ENCODE peak calls at places on chromosomes 16 and 17, in seven cellular contexts. K is HCT116; H is CD8-positive, alpha-beta T cell; M is right atrium auricular region; Y is bronchial epithelial cell; O is A549; A is heart right ventricle. G is an unnamed sample.

GRCh38 chr16:22123146-22123545 is 30.8 kb downstream of the VWA3A start:
- DNase-seq in K (peak), H (no peak), M (no peak), Y (peak), O (peak), A (no peak), G (peak)

GRCh38 chr16:73025111-73025505 is 22.8 kb downstream of the ZFHX3 start:
- DNase-seq in K (no peak), H (no peak), M (no peak), Y (no peak), O (no peak), A (peak), G (no peak)

GRCh38 chr17:58532555-58532951 is 18.1 kb upstream of the MTMR4 start:
- DNase-seq in K (no peak), H (no peak), M (no peak), Y (no peak), O (no peak), A (no peak), G (no peak)

GRCh38 chr17:27384261-27384701 is 72.0 kb upstream of the KSR1 start:
- DNase-seq in K (no peak), H (no peak), M (no peak), Y (peak), O (peak), A (peak), G (peak)

GRCh38 chr16:70018254-70018653 is 67.1 kb downstream of the CLEC18A start:
- DNase-seq in K (peak), H (peak), M (no peak), Y (peak), O (peak), A (peak), G (peak)

GRCh38 chr16:87602821-87603683 is 744 bp downstream of the JPH3 start:
- DNase-seq in K (no peak), H (no peak), M (no peak), Y (no peak), O (peak), A (no peak), G (no peak)

GRCh38 chr16:8374586-8374985 is 215.7 kb downstream of the TMEM114 start:
- DNase-seq in K (no peak), H (no peak), M (no peak), Y (no peak), O (no peak), A (no peak), G (no peak)

GRCh38 chr16:74225278-74225677 is 71.3 kb upstream of the PSMD7 start:
- DNase-seq in K (no peak), H (no peak), M (no peak), Y (peak), O (no peak), A (no peak), G (no peak)

GRCh38 chr17:74522381-74523090 is 8.7 kb downstream of the CD300LB start:
- DNase-seq in K (no peak), H (peak), M (peak), Y (no peak), O (no peak), A (no peak), G (no peak)

GRCh38 chr16:85724126-85724879 is 26.6 kb downstream of the C16orf74 start:
- DNase-seq in K (no peak), H (no peak), M (no peak), Y (no peak), O (no peak), A (no peak), G (no peak)

GRCh38 chr17:2042355-2042929 is 620 bp downstream of the OVCA2 start:
- DNase-seq in K (no peak), H (no peak), M (no peak), Y (no peak), O (peak), A (no peak), G (no peak)

GRCh38 chr17:16945141-16945493 is 26.8 kb downstream of the TNFRSF13B start:
- DNase-seq in K (no peak), H (peak), M (no peak), Y (no peak), O (no peak), A (no peak), G (no peak)

GRCh38 chr17:41521574-41522261 is 3.0 kb upstream of the KRT15 start:
- DNase-seq in K (peak), H (no peak), M (no peak), Y (peak), O (peak), A (no peak), G (peak)

GRCh38 chr17:49738456-49739163 is 25.3 kb downstream of the FAM117A start:
- DNase-seq in K (no peak), H (no peak), M (no peak), Y (no peak), O (no peak), A (no peak), G (no peak)

GRCh38 chr16:677306-678190 is 2.1 kb downstream of the RHBDL1 start:
- DNase-seq in K (no peak), H (no peak), M (no peak), Y (no peak), O (no peak), A (no peak), G (no peak)

GRCh38 chr16:22347100-22347820 is 27.2 kb downstream of the CDR2 start:
- DNase-seq in K (no peak), H (no peak), M (no peak), Y (no peak), O (no peak), A (peak), G (no peak)

GRCh38 chr16:951660-952301 is 19.0 kb downstream of the LMF1 start:
- DNase-seq in K (no peak), H (no peak), M (no peak), Y (no peak), O (no peak), A (no peak), G (no peak)

GRCh38 chr16:50900391-50900942 is 158.6 kb downstream of the CYLD start:
- DNase-seq in K (no peak), H (no peak), M (no peak), Y (no peak), O (no peak), A (no peak), G (no peak)

GRCh38 chr16:50901062-50901461 is 159.2 kb downstream of the CYLD start:
- DNase-seq in K (no peak), H (no peak), M (no peak), Y (no peak), O (no peak), A (no peak), G (no peak)

DNA sequence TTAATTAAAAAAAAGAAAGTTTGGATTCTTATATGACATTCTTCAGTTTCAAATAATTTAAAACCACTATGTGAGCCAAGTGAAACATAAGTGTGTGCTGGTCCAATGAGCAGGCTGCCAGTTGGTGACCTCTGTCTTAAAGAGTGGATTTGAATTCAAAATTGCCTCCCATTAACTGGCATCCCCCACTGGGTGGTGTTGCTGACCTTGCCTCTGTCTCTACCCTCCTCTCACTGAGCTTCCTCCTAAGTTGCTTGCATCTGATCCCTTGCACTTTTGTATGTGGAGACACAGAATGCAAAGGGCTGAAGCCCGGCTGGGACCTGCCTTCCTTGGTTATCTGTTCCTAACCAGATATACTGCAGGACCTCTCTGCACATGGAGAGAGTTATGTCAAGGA is 160.6 kb downstream of the CYLD start:
- DNase-seq in K (no peak), H (no peak), M (no peak), Y (no peak), O (no peak), A (no peak), G (no peak)
- TF ChIP-seq CTCF in K (no peak), H (no peak), M (no peak), Y (peak), O (no peak), A (no peak), G (peak)

DNA sequence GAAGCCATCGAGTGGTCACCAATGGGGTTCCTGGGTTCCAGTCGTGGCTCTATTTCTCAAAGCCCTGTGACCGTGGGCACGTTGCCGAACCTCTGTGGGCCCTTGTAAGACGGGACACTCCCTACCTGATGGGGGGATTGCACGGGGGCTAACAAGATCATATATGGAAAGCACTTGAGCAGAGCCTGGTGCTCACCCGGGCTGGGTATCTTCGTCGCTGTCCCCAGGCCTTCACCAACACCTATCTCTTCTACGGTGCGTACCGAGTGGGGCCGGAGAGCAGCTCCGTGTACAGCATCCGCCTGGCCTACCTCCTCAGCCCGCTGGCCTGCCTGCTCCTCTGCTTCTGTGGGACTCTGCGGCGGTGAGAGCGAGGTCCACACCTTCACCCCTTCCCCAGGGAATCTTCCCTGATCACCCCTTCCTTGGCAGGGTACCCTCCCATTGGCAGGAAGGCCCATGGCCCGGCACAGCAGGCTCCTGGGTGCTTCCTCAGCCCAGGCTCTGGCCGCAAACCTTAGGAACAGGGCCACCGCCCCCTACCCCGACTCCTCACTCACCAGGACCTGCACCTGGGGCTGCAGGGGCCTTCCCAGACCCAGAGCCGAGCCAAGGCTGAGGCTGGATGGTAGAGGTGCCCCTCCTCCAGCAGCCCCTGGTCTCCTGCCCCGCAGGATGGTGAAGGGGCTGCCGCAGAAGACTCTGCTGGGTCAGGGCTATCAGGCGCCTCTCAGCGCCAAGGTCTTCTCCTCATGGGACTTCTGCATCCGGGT is 2.8 kb downstream of the TMC8 start:
- DNase-seq in K (no peak), H (no peak), M (no peak), Y (no peak), O (no peak), A (no peak), G (no peak)
- H3K4me3 ChIP-seq in K (no peak), H (peak), M (no peak), Y (no peak), O (no peak), A (no peak), G (no peak)

GRCh38 chr17:80941743-80942211 is 49.9 kb upstream of the CHMP6 start:
- DNase-seq in K (no peak), H (no peak), M (no peak), Y (no peak), O (no peak), A (no peak), G (no peak)

GRCh38 chr17:80941171-80941570 is 50.5 kb upstream of the CHMP6 start:
- DNase-seq in K (no peak), H (no peak), M (no peak), Y (no peak), O (no peak), A (no peak), G (no peak)

GRCh38 chr17:80944326-80944725 is 47.3 kb upstream of the CHMP6 start:
- DNase-seq in K (no peak), H (no peak), M (no peak), Y (no peak), O (no peak), A (no peak), G (no peak)

GRCh38 chr17:80943346-80944145 is 48.1 kb upstream of the CHMP6 start:
- DNase-seq in K (no peak), H (no peak), M (no peak), Y (no peak), O (no peak), A (no peak), G (no peak)

GRCh38 chr17:80942360-80943345 is 49.0 kb upstream of the CHMP6 start:
- DNase-seq in K (no peak), H (no peak), M (peak), Y (peak), O (no peak), A (peak), G (peak)
- TF ChIP-seq CTCF in K (no peak), H (no peak), M (peak), Y (no peak), O (no peak), A (peak), G (peak)

DNA sequence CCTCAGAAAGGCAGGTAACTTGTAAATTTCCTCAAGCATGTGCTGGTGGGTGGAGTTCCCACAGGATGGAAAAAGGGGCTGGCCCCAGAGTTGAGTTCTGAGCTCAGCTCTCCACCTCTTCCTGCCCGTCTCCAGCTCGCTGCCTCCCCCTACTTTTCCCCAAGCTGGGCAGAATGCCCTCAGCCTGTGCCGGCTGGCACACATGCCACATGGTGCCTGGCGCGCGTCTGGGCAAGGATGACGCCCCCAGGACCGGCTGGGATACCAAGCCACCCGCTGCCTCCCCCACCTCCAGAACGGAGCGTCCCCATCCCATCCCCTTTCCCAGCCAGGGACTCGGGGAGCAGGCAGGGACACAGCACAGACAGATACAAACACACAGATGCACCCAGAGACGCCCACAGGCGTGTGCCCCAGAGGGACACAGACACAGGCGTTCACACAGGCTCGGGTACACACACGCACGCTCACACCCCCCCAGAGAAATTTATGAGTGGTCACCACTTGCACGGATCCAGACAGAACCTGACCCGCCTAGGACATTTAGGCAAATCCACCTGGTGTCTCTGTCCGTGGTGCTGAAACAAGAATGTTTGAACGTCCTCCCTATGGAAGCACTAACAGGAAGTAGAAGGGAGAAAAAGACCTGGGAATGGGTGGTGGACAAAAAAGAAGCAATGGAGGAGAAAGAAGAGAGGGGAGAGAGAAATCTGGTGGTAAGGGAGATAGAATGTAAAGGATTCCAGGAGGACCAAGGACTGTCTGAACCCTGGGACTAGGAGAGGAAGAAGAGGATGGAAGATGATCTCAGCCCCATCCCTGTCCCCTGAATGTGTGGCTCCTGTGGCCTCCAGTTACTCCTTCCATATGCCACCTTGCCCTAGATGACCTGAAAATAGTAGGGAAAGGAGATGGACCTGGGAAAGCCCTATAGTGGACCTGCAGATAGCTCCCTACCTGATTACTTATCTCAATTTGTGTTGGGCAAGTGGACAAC is 15.5 kb downstream of the NEUROD2 start:
- DNase-seq in K (peak), H (no peak), M (no peak), Y (peak), O (peak), A (peak), G (peak)
- H3K4me3 ChIP-seq in K (no peak), H (no peak), M (no peak), Y (no peak), O (no peak), A (no peak), G (no peak)

GRCh38 chr16:47660540-47660939 is 199.4 kb downstream of the PHKB start:
- DNase-seq in K (no peak), H (no peak), M (no peak), Y (no peak), O (no peak), A (no peak), G (no peak)
- TF ChIP-seq CTCF in K (no peak), H (no peak), M (no peak), Y (no peak), O (no peak), A (no peak), G (no peak)

GRCh38 chr17:68759343-68760140 is 158.4 kb upstream of the FAM20A start:
- DNase-seq in K (peak), H (peak), M (peak), Y (peak), O (peak), A (peak), G (peak)
- H3K4me3 ChIP-seq in K (peak), H (no peak), M (peak), Y (peak), O (peak), A (no peak), G (peak)

GRCh38 chr17:82028966-82029365 is 2.5 kb upstream of the RAC3 start:
- DNase-seq in K (no peak), H (no peak), M (no peak), Y (no peak), O (no peak), A (no peak), G (no peak)

GRCh38 chr17:82030470-82031302 is 792 bp upstream of the RAC3 start:
- DNase-seq in K (peak), H (peak), M (peak), Y (peak), O (peak), A (peak), G (peak)

GRCh38 chr17:82028246-82028645 is 3.2 kb upstream of the RAC3 start:
- DNase-seq in K (no peak), H (no peak), M (no peak), Y (no peak), O (no peak), A (no peak), G (no peak)

GRCh38 chr17:82029990-82030469 is 1.4 kb upstream of the RAC3 start:
- DNase-seq in K (no peak), H (no peak), M (no peak), Y (no peak), O (no peak), A (no peak), G (no peak)

GRCh38 chr17:82029391-82029790 is 2.1 kb upstream of the RAC3 start:
- DNase-seq in K (no peak), H (no peak), M (no peak), Y (no peak), O (no peak), A (no peak), G (no peak)
- TF ChIP-seq CTCF in K (no peak), H (no peak), M (no peak), Y (no peak), O (no peak), A (no peak), G (no peak)

DNA sequence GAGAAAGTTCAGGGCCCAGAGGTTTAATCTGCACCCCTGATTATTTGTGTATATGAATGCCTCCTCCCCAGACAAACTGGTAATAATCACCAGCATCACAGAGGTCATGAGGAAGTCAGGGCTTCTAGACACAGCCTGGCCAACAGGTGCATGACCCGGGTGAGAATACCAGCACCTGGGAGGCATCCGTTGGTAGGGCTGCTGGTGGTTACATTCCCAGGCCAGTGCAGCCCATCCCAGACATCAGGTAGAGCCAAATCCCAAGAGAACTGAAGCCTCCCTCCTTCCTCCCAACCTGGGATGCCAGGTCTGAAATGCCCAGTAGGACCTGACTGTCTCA is 7.2 kb downstream of the TBX2 start:
- DNase-seq in K (no peak), H (no peak), M (no peak), Y (no peak), O (no peak), A (no peak), G (no peak)
- H3K4me3 ChIP-seq in K (no peak), H (no peak), M (no peak), Y (no peak), O (no peak), A (no peak), G (no peak)